ENCODE peak calls at places on chromosomes 6 and 20, in ten cellular contexts. B, E, A, Q, L, F, O, I, H and Y are unnamed samples.

GRCh38 chr20:20411382-20411781 is 43.5 kb downstream of the INSM1 start:
- DNase-seq in B (no peak), E (no peak), A (peak; percentile 76), Q (no peak), L (no peak), F (no peak), O (no peak), I (no peak), H (no peak), Y (no peak)

GRCh38 chr6:166351715-166352285 is 9.5 kb upstream of the SFT2D1 start:
- DNase-seq in B (peak; percentile 75), E (peak; percentile 41), A (peak; percentile 3), Q (peak; percentile 54), L (no peak), F (no peak), O (no peak), I (no peak), H (no peak), Y (no peak)

GRCh38 chr6:39956951-39957350 is 22.7 kb upstream of the MOCS1 start:
- DNase-seq in B (no peak), E (no peak), A (no peak), Q (no peak), L (no peak), F (no peak), O (no peak), I (no peak), H (no peak), Y (no peak)

GRCh38 chr6:25835442-25836283 is 3.8 kb upstream of the SLC17A1 start:
- DNase-seq in B (no peak), E (no peak), A (no peak), Q (no peak), L (no peak), F (no peak), O (no peak), I (no peak), H (no peak), Y (no peak)

GRCh38 chr6:44771647-44772415 is 384.3 kb downstream of the CDC5L start:
- DNase-seq in B (no peak), E (no peak), A (no peak), Q (no peak), L (peak; percentile 12), F (no peak), O (no peak), I (no peak), H (no peak), Y (no peak)

GRCh38 chr20:25394276-25394675 is 3.6 kb upstream of the ABHD12 start:
- DNase-seq in B (no peak), E (no peak), A (no peak), Q (no peak), L (no peak), F (no peak), O (no peak), I (no peak), H (no peak), Y (no peak)

GRCh38 chr6:128046033-128046432 is 145.2 kb upstream of the THEMIS start:
- DNase-seq in B (no peak), E (no peak), A (no peak), Q (no peak), L (no peak), F (no peak), O (no peak), I (no peak), H (no peak), Y (no peak)

GRCh38 chr20:11432407-11432806 is 485.3 kb upstream of the BTBD3 start:
- DNase-seq in B (no peak), E (no peak), A (peak; percentile 5), Q (no peak), L (peak; percentile 93), F (no peak), O (no peak), I (no peak), H (no peak), Y (no peak)

GRCh38 chr20:6766433-6766832 is 1.1 kb upstream of the BMP2 start:
- DNase-seq in B (no peak), E (no peak), A (no peak), Q (no peak), L (no peak), F (no peak), O (no peak), I (no peak), H (no peak), Y (no peak)

GRCh38 chr6:40715501-40716403 is 128.6 kb upstream of the LRFN2 start:
- DNase-seq in B (peak; percentile 90), E (no peak), A (peak; percentile 80), Q (peak; percentile 80), L (no peak), F (no peak), O (peak; percentile 52), I (no peak), H (no peak), Y (no peak)